ENCODE peak calls at places on chromosomes 12 and 14, in ten cellular contexts. F is mesothelial cell of epicardium; H is AG09309; R is CD4-positive, alpha-beta T cell; V is ovary; I is GM23338; O is tibial nerve; Z is dorsolateral prefrontal cortex; T is ascending aorta; L is uterus. S is an unnamed sample.

GRCh38 chr14:98769326-98769725 is 502.7 kb downstream of the BCL11B start:
- DNase-seq in F (no peak), H (no peak), R (no peak), V (no peak), I (peak), O (no peak), Z (no peak), T (no peak), L (no peak), S (no peak)

GRCh38 chr12:109082751-109083150 is 10.5 kb downstream of the ALKBH2 start:
- DNase-seq in F (no peak), H (no peak), R (no peak), V (no peak), I (no peak), O (no peak), Z (peak), T (no peak), L (no peak), S (no peak)

GRCh38 chr14:103629503-103630121 is 601 bp downstream of the KLC1 start:
- DNase-seq in F (no peak), H (no peak), R (no peak), V (peak), I (peak), O (no peak), Z (peak), T (no peak), L (peak), S (peak)

GRCh38 chr12:104218935-104219334 is 3.4 kb downstream of the TXNRD1 start:
- DNase-seq in F (no peak), H (no peak), R (no peak), V (no peak), I (no peak), O (no peak), Z (no peak), T (no peak), L (no peak), S (no peak)

GRCh38 chr12:78697817-78698415 is 166.7 kb upstream of the SYT1 start:
- DNase-seq in F (no peak), H (no peak), R (no peak), V (no peak), I (no peak), O (no peak), Z (no peak), T (no peak), L (no peak), S (no peak)

GRCh38 chr12:65323025-65323424 is 44.5 kb downstream of the MSRB3 start:
- DNase-seq in F (no peak), H (no peak), R (no peak), V (no peak), I (no peak), O (no peak), Z (no peak), T (no peak), L (no peak), S (no peak)

GRCh38 chr12:94139816-94140215 is 8.6 kb upstream of the PLXNC1 start:
- DNase-seq in F (no peak), H (no peak), R (no peak), V (no peak), I (peak), O (no peak), Z (no peak), T (no peak), L (no peak), S (no peak)

GRCh38 chr14:77195766-77196165 is 14.2 kb downstream of the TMEM63C start:
- DNase-seq in F (no peak), H (no peak), R (no peak), V (no peak), I (no peak), O (no peak), Z (no peak), T (no peak), L (no peak), S (no peak)

GRCh38 chr12:65499167-65499566 is 220.7 kb downstream of the MSRB3 start:
- DNase-seq in F (no peak), H (no peak), R (no peak), V (no peak), I (no peak), O (no peak), Z (no peak), T (no peak), L (no peak), S (no peak)

GRCh38 chr12:89211456-89211855 is 140.8 kb downstream of the DUSP6 start:
- DNase-seq in F (no peak), H (no peak), R (no peak), V (no peak), I (no peak), O (no peak), Z (no peak), T (no peak), L (no peak), S (no peak)

GRCh38 chr12:89827592-89827991 is 119.0 kb upstream of the ATP2B1 start:
- DNase-seq in F (no peak), H (no peak), R (no peak), V (no peak), I (no peak), O (no peak), Z (no peak), T (no peak), L (no peak), S (no peak)

GRCh38 chr12:3032770-3033537 is 44.2 kb upstream of the TSPAN9 start:
- DNase-seq in F (no peak), H (no peak), R (no peak), V (no peak), I (no peak), O (no peak), Z (no peak), T (no peak), L (no peak), S (no peak)

GRCh38 chr12:6363330-6364036 is 11.9 kb downstream of the SCNN1A start:
- DNase-seq in F (no peak), H (no peak), R (peak), V (peak), I (peak), O (peak), Z (no peak), T (no peak), L (peak), S (peak)

GRCh38 chr14:93064411-93065271 is 51.1 kb downstream of the ITPK1 start:
- DNase-seq in F (no peak), H (no peak), R (no peak), V (no peak), I (no peak), O (no peak), Z (no peak), T (no peak), L (no peak), S (no peak)

GRCh38 chr12:93571854-93572711 is at the start of gene SOCS2:
- DNase-seq in F (peak), H (no peak), R (no peak), V (peak), I (peak), O (no peak), Z (peak), T (no peak), L (peak), S (no peak)

DNA sequence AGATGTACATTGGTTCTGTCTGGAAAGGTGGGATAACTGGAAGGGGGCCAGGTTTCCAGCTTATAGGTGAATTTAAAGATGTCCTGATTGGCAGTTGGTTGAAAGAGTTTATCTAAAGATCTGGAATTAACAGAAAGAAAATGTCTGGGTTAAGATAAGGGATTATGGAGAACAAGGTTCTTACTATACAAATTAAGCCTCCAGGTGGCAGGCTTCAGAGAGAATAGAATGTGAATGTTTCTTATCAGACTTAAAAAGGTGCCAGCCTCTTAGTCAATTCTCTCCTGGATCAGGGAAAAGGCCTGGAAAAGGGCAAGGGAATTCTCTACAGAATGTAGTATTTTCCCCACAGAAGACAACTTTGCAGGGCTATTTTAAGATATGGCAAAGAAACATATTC is 53.1 kb downstream of the CNTN1 start:
- DNase-seq in F (no peak), H (no peak), R (no peak), V (no peak), I (peak), O (no peak), Z (no peak), T (no peak), L (no peak), S (no peak)
- TF ChIP-seq CTCF in F (no peak), H (no peak), R (no peak), V (no peak), I (peak), O (no peak), Z (no peak), T (no peak), L (no peak), S (no peak)

GRCh38 chr14:81323621-81324400 is 76.3 kb downstream of the STON2 start:
- DNase-seq in F (peak), H (no peak), R (no peak), V (no peak), I (peak), O (no peak), Z (no peak), T (no peak), L (no peak), S (no peak)

GRCh38 chr14:81315344-81315743 is 84.8 kb downstream of the STON2 start:
- DNase-seq in F (no peak), H (no peak), R (no peak), V (no peak), I (peak), O (no peak), Z (no peak), T (no peak), L (no peak), S (no peak)

GRCh38 chr14:81319946-81320345 is 80.2 kb downstream of the STON2 start:
- DNase-seq in F (no peak), H (no peak), R (no peak), V (no peak), I (no peak), O (no peak), Z (no peak), T (no peak), L (no peak), S (no peak)

GRCh38 chr14:81323094-81323493 is 77.0 kb downstream of the STON2 start:
- DNase-seq in F (no peak), H (no peak), R (no peak), V (no peak), I (no peak), O (no peak), Z (no peak), T (no peak), L (no peak), S (no peak)

GRCh38 chr14:81319314-81319713 is 80.8 kb downstream of the STON2 start:
- DNase-seq in F (no peak), H (no peak), R (no peak), V (no peak), I (no peak), O (no peak), Z (no peak), T (no peak), L (no peak), S (no peak)
- TF ChIP-seq CTCF in F (no peak), H (no peak), R (no peak), V (no peak), I (no peak), O (no peak), Z (no peak), T (no peak), L (no peak), S (no peak)

DNA sequence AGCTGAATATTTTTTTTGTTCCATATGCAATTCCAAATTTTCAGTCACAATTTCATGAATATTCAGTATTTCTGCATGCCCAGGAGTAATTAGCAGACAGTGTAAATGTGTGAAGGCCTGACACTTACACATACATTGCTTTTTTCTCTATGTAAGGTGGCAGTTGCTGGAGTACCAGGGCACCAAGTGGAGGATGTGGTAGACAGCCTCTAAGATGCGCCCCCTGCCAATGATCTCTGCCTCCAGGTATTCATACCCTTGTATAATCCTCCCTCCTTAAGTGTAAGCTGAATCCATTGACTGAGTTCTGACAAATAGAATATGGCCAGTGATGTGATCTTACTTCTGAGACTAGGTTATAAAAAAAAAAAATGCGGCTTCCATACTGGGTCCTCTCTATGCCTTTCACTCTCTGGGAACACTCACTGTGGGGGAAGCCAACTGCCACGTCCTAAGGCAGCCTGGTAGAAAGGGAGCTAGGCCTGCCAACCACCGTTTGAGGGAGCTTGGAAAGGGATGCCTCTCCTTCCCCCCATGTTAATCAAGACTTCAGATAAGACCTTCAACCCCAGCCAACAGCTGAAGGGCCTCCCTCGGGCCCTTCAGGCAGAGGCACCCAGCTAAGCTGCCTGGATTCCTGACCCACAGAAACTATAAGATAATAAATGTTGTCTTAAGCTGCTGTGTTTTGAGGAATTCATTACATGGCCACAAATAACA is 62.6 kb upstream of the PTGR2 start:
- DNase-seq in F (no peak), H (no peak), R (no peak), V (no peak), I (no peak), O (no peak), Z (no peak), T (no peak), L (peak), S (no peak)
- TF ChIP-seq CTCF in F (no peak), H (no peak), R (no peak), V (no peak), I (no peak), O (no peak), Z (no peak), T (no peak), L (no peak), S (no peak)

GRCh38 chr14:97762386-97762785 is 965.2 kb downstream of the VRK1 start:
- DNase-seq in F (no peak), H (no peak), R (no peak), V (no peak), I (no peak), O (no peak), Z (no peak), T (no peak), L (no peak), S (no peak)

GRCh38 chr14:97757491-97757890 is 960.3 kb downstream of the VRK1 start:
- DNase-seq in F (no peak), H (no peak), R (no peak), V (no peak), I (peak), O (no peak), Z (no peak), T (no peak), L (no peak), S (no peak)

DNA sequence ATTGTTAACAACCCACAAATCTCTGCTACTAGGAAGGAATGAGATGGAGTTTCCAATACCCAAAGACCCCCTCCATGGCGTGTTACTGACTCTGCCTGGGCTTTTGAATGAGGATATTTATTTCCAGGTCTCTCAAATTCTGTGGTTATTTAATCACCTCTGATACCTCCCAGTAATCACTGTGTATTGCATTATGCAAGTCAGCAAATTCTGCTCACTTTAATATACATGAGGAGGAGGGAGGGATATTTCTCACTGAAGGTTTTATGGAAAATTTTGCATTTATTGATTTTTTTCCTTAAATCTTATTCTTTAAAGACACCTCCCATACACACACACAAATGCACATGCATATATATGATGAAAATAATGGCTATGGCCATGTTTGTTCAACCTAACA is 962.9 kb downstream of the VRK1 start:
- DNase-seq in F (no peak), H (no peak), R (no peak), V (no peak), I (no peak), O (no peak), Z (no peak), T (no peak), L (no peak), S (no peak)
- TF ChIP-seq CTCF in F (no peak), H (no peak), R (no peak), V (no peak), I (no peak), O (no peak), Z (no peak), T (no peak), L (no peak), S (no peak)

GRCh38 chr12:55877824-55878223 is 35.1 kb upstream of the MMP19 start:
- DNase-seq in F (no peak), H (no peak), R (no peak), V (no peak), I (no peak), O (no peak), Z (no peak), T (no peak), L (no peak), S (no peak)
- TF ChIP-seq CTCF in F (no peak), H (no peak), R (no peak), V (no peak), I (no peak), O (no peak), Z (no peak), T (no peak), L (no peak), S (no peak)

DNA sequence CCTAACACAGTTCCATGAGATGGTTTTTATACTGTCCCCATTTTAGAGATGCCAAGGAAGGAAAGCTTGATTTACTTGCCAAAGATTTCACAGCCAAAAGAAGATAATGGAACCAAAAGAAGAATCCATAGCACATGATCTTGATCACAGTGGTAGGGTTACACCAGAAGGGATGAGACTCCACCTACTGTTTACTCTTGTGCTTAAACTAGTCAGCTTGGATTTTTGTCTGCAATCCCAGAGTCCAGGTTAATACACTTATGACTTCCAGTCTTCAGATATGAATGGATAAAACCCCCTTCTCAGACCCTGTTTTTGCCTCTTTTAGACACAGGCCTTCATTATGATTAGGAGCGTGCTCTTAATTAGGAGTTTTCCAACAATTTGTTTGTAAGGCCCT is 454.2 kb downstream of the AEBP2 start:
- DNase-seq in F (no peak), H (no peak), R (no peak), V (no peak), I (peak), O (no peak), Z (no peak), T (no peak), L (no peak), S (no peak)
- TF ChIP-seq CTCF in F (no peak), H (peak), R (no peak), V (no peak), I (peak), O (no peak), Z (no peak), T (no peak), L (no peak), S (no peak)

DNA sequence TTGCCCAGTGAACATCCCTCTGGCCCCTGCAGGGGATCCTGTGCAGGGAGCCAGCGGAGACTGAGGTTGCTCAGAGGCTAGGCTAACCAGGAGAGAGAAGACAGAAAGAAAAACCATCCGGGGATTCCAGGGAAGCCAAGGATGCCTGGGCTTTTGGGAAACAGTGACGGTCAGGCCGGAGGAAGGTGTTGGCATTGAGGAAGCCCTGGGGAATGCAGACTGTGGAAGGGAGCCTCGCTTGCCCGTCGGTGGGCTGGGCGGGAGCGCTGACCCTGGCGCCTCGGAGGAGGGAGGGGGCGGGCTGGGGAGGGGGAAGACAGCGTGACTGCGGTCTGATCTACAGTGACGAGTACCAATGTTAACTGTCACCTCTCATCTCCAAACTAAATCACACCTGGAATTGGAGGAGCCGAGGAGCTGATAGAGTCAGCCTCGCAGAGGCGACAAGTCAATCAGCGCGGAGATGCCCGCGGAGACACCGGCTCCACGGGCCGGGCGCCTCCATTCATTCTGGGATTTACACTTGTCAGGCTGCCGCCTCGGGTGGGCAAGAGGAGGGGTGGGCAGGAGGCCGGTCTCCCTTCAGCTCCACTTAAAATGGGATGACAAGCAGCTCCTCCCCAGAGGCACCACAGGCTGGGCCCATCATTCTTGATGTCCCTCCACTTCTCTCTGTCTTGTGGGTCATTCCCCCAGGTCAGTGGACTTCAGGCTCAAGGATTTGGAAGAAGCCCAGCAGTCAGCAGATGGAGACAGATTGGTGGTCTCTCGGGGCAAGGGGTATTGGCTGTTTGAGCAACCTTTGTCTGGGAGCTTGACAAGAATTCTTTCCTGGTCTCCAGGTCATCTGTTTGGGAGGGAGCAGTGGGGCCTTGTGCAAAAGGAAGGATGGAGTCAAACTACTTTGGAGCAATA is 20.4 kb upstream of the GPATCH2L start:
- DNase-seq in F (no peak), H (no peak), R (no peak), V (no peak), I (peak), O (no peak), Z (no peak), T (no peak), L (no peak), S (no peak)
- TF ChIP-seq CTCF in F (no peak), H (no peak), R (no peak), V (no peak), I (no peak), O (no peak), Z (no peak), T (no peak), L (no peak), S (no peak)

GRCh38 chr12:59431266-59431665 is 164.6 kb upstream of the SLC16A7 start:
- DNase-seq in F (no peak), H (no peak), R (no peak), V (no peak), I (peak), O (no peak), Z (no peak), T (no peak), L (no peak), S (no peak)
- TF ChIP-seq CTCF in F (no peak), H (peak), R (no peak), V (no peak), I (peak), O (no peak), Z (peak), T (peak), L (no peak), S (no peak)

GRCh38 chr14:61196034-61196433 is 85.1 kb downstream of the TMEM30B start:
- DNase-seq in F (no peak), H (no peak), R (no peak), V (no peak), I (no peak), O (no peak), Z (no peak), T (no peak), L (no peak), S (no peak)
- TF ChIP-seq CTCF in F (no peak), H (peak), R (no peak), V (no peak), I (no peak), O (no peak), Z (no peak), T (no peak), L (no peak), S (no peak)